ENCODE peak calls at places on chromosomes 1 and 21, in four cellular contexts. M is choroid plexus epithelial cell, E is IMR-90, Y is ACHN. H is an unnamed sample.

GRCh38 chr21:30942192-30942591 is 60.8 kb upstream of the KRTAP11-1 start:
- DNase-seq in M (no peak), E (no peak), Y (no peak), H (no peak)

GRCh38 chr1:110787328-110788071 is 85.4 kb upstream of the CD53 start:
- DNase-seq in Y (no peak), E (no peak), M (no peak), H (peak; percentile 57)

GRCh38 chr1:168836469-168836868 is 107.5 kb upstream of the DPT start:
- DNase-seq in Y (no peak), E (no peak), M (no peak), H (no peak)

GRCh38 chr21:14863745-14864210 is 201.0 kb downstream of the NRIP1 start:
- DNase-seq in E (peak; percentile 57), Y (no peak), M (peak; percentile 45), H (no peak)

GRCh38 chr1:61077676-61078521 is 4.5 kb upstream of the NFIA start:
- DNase-seq in M (peak; percentile 100), E (peak; percentile 100), Y (peak; percentile 99), H (peak; percentile 95)

GRCh38 chr1:24770891-24771290 is 25.6 kb downstream of the CLIC4 start:
- DNase-seq in Y (no peak), E (peak; percentile 65), M (peak; percentile 55), H (no peak)

GRCh38 chr1:216917039-216917438 is 193.8 kb upstream of the ESRRG start:
- DNase-seq in E (no peak), Y (no peak), M (no peak), H (no peak)

GRCh38 chr1:45620588-45621500 is 3.0 kb downstream of the CCDC17 start:
- DNase-seq in Y (no peak), M (no peak), E (no peak), H (no peak)

GRCh38 chr21:42474043-42474831 is 21.8 kb downstream of the RSPH1 start:
- DNase-seq in E (no peak), Y (peak; percentile 69), M (peak; percentile 15), H (peak; percentile 94)

GRCh38 chr1:100535264-100535663 is 2.7 kb upstream of the GPR88 start:
- DNase-seq in M (no peak), Y (no peak), E (no peak), H (no peak)

GRCh38 chr1:22878626-22879025 is 94.0 kb downstream of the LACTBL1 start:
- DNase-seq in E (no peak), Y (no peak), M (no peak), H (no peak)

GRCh38 chr1:231806623-231807470 is 180.3 kb downstream of the DISC1 start:
- DNase-seq in M (peak; percentile 54), E (peak; percentile 8), Y (peak; percentile 68), H (peak; percentile 54)

GRCh38 chr21:28253971-28254370 is 738.7 kb downstream of the LTN1 start:
- DNase-seq in E (no peak), M (no peak), Y (no peak), H (no peak)

GRCh38 chr21:41130883-41131282 is 37.1 kb upstream of the BACE2 start:
- DNase-seq in Y (no peak), E (no peak), M (no peak), H (no peak)

GRCh38 chr1:226625326-226625725 is 76.8 kb downstream of the STUM start:
- DNase-seq in Y (no peak), E (no peak), M (no peak), H (no peak)

GRCh38 chr1:247407180-247407616 is 8.8 kb upstream of the NLRP3 start:
- DNase-seq in M (no peak), Y (no peak), E (no peak), H (peak; percentile 37)

GRCh38 chr1:87474098-87474497 is 145.4 kb downstream of the LMO4 start:
- DNase-seq in M (no peak), E (no peak), Y (no peak), H (no peak)

GRCh38 chr1:75136921-75137641 is 2.9 kb downstream of the LHX8 start:
- DNase-seq in Y (no peak), E (no peak), M (no peak), H (no peak)

GRCh38 chr1:97163591-97164275 is 442.1 kb downstream of the PTBP2 start:
- DNase-seq in E (no peak), Y (no peak), M (no peak), H (no peak)

GRCh38 chr1:215992620-215993019 is 425.5 kb downstream of the KCTD3 start:
- DNase-seq in M (peak; percentile 17), Y (peak; percentile 66), E (peak; percentile 43), H (no peak)

GRCh38 chr1:226373376-226373775 is 34.5 kb downstream of the PARP1 start:
- DNase-seq in Y (no peak), M (no peak), E (no peak), H (no peak)

GRCh38 chr1:182720465-182720864 is 36.1 kb upstream of the RGS8 start:
- DNase-seq in Y (no peak), E (peak; percentile 10), M (peak; percentile 35), H (no peak)

GRCh38 chr1:85330711-85331290 is 54.4 kb upstream of the BCL10 start:
- DNase-seq in E (peak; percentile 99), Y (no peak), M (peak; percentile 77), H (no peak)

GRCh38 chr1:98110674-98111073 is 189.8 kb upstream of the DPYD start:
- DNase-seq in E (peak; percentile 26), M (peak; percentile 23), Y (no peak), H (no peak)

GRCh38 chr21:42527489-42528158 is 14.0 kb downstream of the SLC37A1 start:
- DNase-seq in E (no peak), M (peak; percentile 23), Y (no peak), H (no peak)

GRCh38 chr1:213281610-213282316 is 230.7 kb downstream of the RPS6KC1 start:
- DNase-seq in E (no peak), Y (no peak), M (no peak), H (no peak)

GRCh38 chr1:151144474-151145157 is 1.8 kb downstream of the SEMA6C start:
- DNase-seq in Y (no peak), E (no peak), M (peak; percentile 32), H (no peak)

GRCh38 chr1:224980181-224980580 is 50.7 kb downstream of the DNAH14 start:
- DNase-seq in E (no peak), Y (no peak), M (no peak), H (no peak)

GRCh38 chr1:67532452-67533216 is 102.4 kb upstream of the SERBP1 start:
- DNase-seq in M (peak; percentile 96), Y (peak; percentile 65), E (peak; percentile 91), H (peak; percentile 38)

GRCh38 chr1:26862781-26863676 is at the start of gene SFN:
- DNase-seq in E (no peak), Y (peak; percentile 60), M (no peak), H (peak; percentile 91)

GRCh38 chr1:50474859-50475809 is 51.9 kb upstream of the DMRTA2 start:
- DNase-seq in Y (peak; percentile 2), M (peak; percentile 28), E (peak; percentile 49), H (no peak)

GRCh38 chr21:26461500-26461899 is 111.6 kb downstream of the CYYR1 start:
- DNase-seq in Y (no peak), E (no peak), M (no peak), H (no peak)

GRCh38 chr1:204670152-204670927 is 15.2 kb downstream of the LRRN2 start:
- DNase-seq in M (peak; percentile 65), Y (peak; percentile 8), E (peak; percentile 39), H (no peak)

GRCh38 chr1:1573843-1574720 is 581 bp downstream of the SSU72 start:
- DNase-seq in Y (peak; percentile 74), E (peak; percentile 56), M (peak; percentile 78), H (peak; percentile 65)

GRCh38 chr21:33374080-33374873 is 28.9 kb upstream of the IFNGR2 start:
- DNase-seq in Y (peak; percentile 48), E (peak; percentile 58), M (peak; percentile 68), H (peak; percentile 70)

GRCh38 chr21:15848632-15849031 is 118.8 kb downstream of the USP25 start:
- DNase-seq in Y (no peak), M (peak; percentile 44), E (peak; percentile 76), H (no peak)

GRCh38 chr21:44734026-44734745 is 22.8 kb upstream of the TSPEAR start:
- DNase-seq in Y (no peak), E (no peak), M (no peak), H (no peak)

GRCh38 chr21:15421521-15421920 is 308.3 kb upstream of the USP25 start:
- DNase-seq in M (no peak), Y (no peak), E (no peak), H (no peak)

H was measured in transverse colon.